ENCODE peak calls at places on chromosome 15, in four cellular contexts. One of them, this sample, is unnamed.

GRCh38 chr15:74197176-74197965 is 5.2 kb downstream of the STRA6 start:
- DNase-seq in K562: no peak
- DNase-seq in fibroblast of the aortic adventitia: no peak
- DNase-seq in CD8-positive, alpha-beta T cell: no peak
- DNase-seq in this sample: no peak

GRCh38 chr15:98433302-98433701 is 215.0 kb upstream of the IGF1R start:
- DNase-seq in K562: no peak
- DNase-seq in fibroblast of the aortic adventitia: no peak
- DNase-seq in CD8-positive, alpha-beta T cell: no peak
- DNase-seq in this sample: no peak

GRCh38 chr15:48507416-48508065 is 138.0 kb downstream of the FBN1 start:
- DNase-seq in K562: peak; percentile 22
- DNase-seq in fibroblast of the aortic adventitia: peak; percentile 80
- DNase-seq in CD8-positive, alpha-beta T cell: no peak
- DNase-seq in this sample: peak; percentile 63

GRCh38 chr15:57156210-57156887 is 220.0 kb upstream of the CGNL1 start:
- DNase-seq in K562: no peak
- DNase-seq in fibroblast of the aortic adventitia: no peak
- DNase-seq in CD8-positive, alpha-beta T cell: no peak
- DNase-seq in this sample: no peak

GRCh38 chr15:99917237-99917636 is 184.0 kb upstream of the LYSMD4 start:
- DNase-seq in K562: no peak
- DNase-seq in fibroblast of the aortic adventitia: no peak
- DNase-seq in CD8-positive, alpha-beta T cell: no peak
- DNase-seq in this sample: no peak

GRCh38 chr15:92924216-92924615 is 24.1 kb downstream of the CHD2 start:
- DNase-seq in K562: no peak
- DNase-seq in fibroblast of the aortic adventitia: peak; percentile 28
- DNase-seq in CD8-positive, alpha-beta T cell: no peak
- DNase-seq in this sample: no peak

GRCh38 chr15:55993804-55994539 is 560 bp upstream of the NEDD4 start:
- DNase-seq in K562: no peak
- DNase-seq in fibroblast of the aortic adventitia: peak; percentile 68
- DNase-seq in CD8-positive, alpha-beta T cell: no peak
- DNase-seq in this sample: peak; percentile 57

GRCh38 chr15:63560741-63561448 is 36.3 kb upstream of the FBXL22 start:
- DNase-seq in K562: no peak
- DNase-seq in fibroblast of the aortic adventitia: no peak
- DNase-seq in CD8-positive, alpha-beta T cell: no peak
- DNase-seq in this sample: no peak

DNA sequence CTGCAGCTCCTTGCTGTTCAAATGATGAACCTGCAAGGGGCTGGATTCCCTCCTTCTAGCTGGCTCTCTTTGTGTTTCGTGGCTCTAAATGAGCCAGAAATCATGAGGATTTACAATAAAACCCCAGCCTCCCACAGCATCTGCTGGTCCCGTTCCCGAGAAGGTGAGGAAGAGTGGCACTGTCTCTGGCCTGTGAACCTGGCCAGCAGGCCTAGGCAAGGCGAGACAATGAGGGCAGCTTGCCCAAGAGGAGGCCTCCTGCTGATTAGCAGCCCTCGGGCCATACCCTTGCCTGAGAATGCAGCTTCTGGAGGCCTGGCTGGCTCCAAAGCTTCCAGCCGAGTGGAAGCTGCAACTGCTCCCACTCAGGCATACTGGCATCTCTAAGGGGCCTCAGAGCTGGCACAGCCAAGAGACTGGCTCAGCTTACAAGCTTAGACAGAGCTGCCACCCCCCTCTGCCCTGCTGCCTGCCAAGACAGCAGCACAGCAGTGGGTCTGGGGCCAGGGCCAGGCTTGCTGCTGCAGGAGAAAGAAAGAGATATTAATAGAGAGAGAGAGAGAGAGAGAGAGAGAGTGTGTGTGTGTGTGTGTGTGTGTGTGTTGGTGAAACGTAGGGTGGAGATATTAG is 76.5 kb downstream of the HMG20A start:
- DNase-seq in K562: no peak
- DNase-seq in fibroblast of the aortic adventitia: peak; percentile 91
- DNase-seq in CD8-positive, alpha-beta T cell: no peak
- DNase-seq in this sample: peak; percentile 94
- TF ChIP-seq CTCF in K562: no peak
- TF ChIP-seq CTCF in fibroblast of the aortic adventitia: no peak
- TF ChIP-seq CTCF in CD8-positive, alpha-beta T cell: no peak
- TF ChIP-seq CTCF in this sample: no peak

GRCh38 chr15:36278219-36278618 is 301.2 kb upstream of the CDIN1 start:
- DNase-seq in K562: no peak
- DNase-seq in fibroblast of the aortic adventitia: peak; percentile 38
- DNase-seq in CD8-positive, alpha-beta T cell: no peak
- DNase-seq in this sample: no peak
- TF ChIP-seq CTCF in K562: peak; percentile 32
- TF ChIP-seq CTCF in fibroblast of the aortic adventitia: peak; percentile 41
- TF ChIP-seq CTCF in CD8-positive, alpha-beta T cell: no peak
- TF ChIP-seq CTCF in this sample: no peak

DNA sequence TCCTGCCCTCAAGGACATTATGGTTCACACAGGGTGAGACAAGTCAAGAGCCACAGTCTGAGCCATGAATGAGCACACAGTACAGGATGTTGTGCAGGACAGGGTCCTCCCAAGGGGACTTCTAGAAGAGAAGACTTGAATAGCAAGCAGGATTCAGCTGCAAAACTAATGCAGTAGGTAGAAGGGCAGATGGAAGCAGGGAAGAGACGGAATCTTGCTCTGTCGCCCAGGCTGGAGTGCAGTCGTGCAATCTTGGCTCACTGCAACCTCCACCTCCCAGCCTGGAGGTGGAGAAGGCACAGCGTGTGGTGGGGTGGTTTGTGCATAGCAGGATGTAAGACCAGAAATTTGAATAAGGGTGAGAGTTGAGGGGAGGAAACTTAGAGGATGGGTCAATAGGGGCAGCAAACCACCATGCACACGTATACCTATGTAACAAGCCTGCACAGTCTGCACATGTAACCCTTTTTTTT is 8.0 kb downstream of the BCL2L10 start:
- DNase-seq in K562: no peak
- DNase-seq in fibroblast of the aortic adventitia: no peak
- DNase-seq in CD8-positive, alpha-beta T cell: no peak
- DNase-seq in this sample: no peak
- TF ChIP-seq CTCF in K562: no peak
- TF ChIP-seq CTCF in fibroblast of the aortic adventitia: no peak
- TF ChIP-seq CTCF in CD8-positive, alpha-beta T cell: no peak
- TF ChIP-seq CTCF in this sample: no peak

GRCh38 chr15:79168922-79169322 is 78.3 kb upstream of the RASGRF1 start:
- DNase-seq in K562: no peak
- DNase-seq in fibroblast of the aortic adventitia: peak; percentile 51
- DNase-seq in CD8-positive, alpha-beta T cell: no peak
- DNase-seq in this sample: peak; percentile 31
- TF ChIP-seq CTCF in K562: peak; percentile 21
- TF ChIP-seq CTCF in fibroblast of the aortic adventitia: peak; percentile 26
- TF ChIP-seq CTCF in CD8-positive, alpha-beta T cell: no peak
- TF ChIP-seq CTCF in this sample: no peak